ENCODE peak calls at places on chromosome 17, in five cellular contexts. F, Z, J, A and D are unnamed samples.

GRCh38 chr17:69551212-69552010 is 136.9 kb downstream of the MAP2K6 start:
- DNase-seq in F (no peak), Z (no peak), J (no peak), A (no peak), D (peak)

GRCh38 chr17:58661499-58661898 is 30.3 kb downstream of the TEX14 start:
- DNase-seq in F (no peak), J (no peak), A (no peak), Z (no peak), D (no peak)

GRCh38 chr17:68456529-68457167 is 648 bp downstream of the WIPI1 start:
- DNase-seq in F (peak), J (no peak), Z (no peak), A (peak), D (peak)

GRCh38 chr17:58401287-58401686 is 16.0 kb downstream of the RNF43 start:
- DNase-seq in A (no peak), F (no peak), Z (no peak), J (no peak), D (no peak)

GRCh38 chr17:78883533-78884131 is 19.4 kb downstream of the CEP295NL start:
- DNase-seq in J (no peak), Z (no peak), F (peak), A (peak), D (peak)

GRCh38 chr17:77995146-77995852 is 36.8 kb downstream of the TNRC6C start:
- DNase-seq in Z (no peak), A (peak), F (no peak), J (no peak), D (no peak)

GRCh38 chr17:81712468-81713003 is 452 bp downstream of the SLC25A10 start:
- DNase-seq in Z (peak), J (no peak), F (peak), A (peak), D (no peak)

GRCh38 chr17:36778458-36778857 is 158.8 kb upstream of the LHX1 start:
- DNase-seq in A (no peak), Z (no peak), J (no peak), F (no peak), D (no peak)

GRCh38 chr17:4900231-4901107 is 1.1 kb downstream of the C17orf107 start:
- DNase-seq in J (no peak), Z (no peak), A (no peak), F (no peak), D (no peak)

GRCh38 chr17:67435122-67435521 is 58.0 kb downstream of the PITPNC1 start:
- DNase-seq in F (no peak), J (no peak), Z (no peak), A (no peak), D (no peak)

GRCh38 chr17:65287040-65287439 is 149.9 kb downstream of the RGS9 start:
- DNase-seq in J (no peak), Z (no peak), A (no peak), F (no peak), D (peak)

GRCh38 chr17:67546578-67547527 is 169.8 kb downstream of the PITPNC1 start:
- DNase-seq in A (no peak), F (no peak), Z (no peak), J (no peak), D (peak)

GRCh38 chr17:59466943-59467801 is 98.2 kb upstream of the DHX40 start:
- DNase-seq in J (no peak), Z (no peak), F (no peak), A (no peak), D (no peak)

GRCh38 chr17:44745301-44745700 is 13.5 kb upstream of the ADAM11 start:
- DNase-seq in F (no peak), A (no peak), J (no peak), Z (no peak), D (no peak)

GRCh38 chr17:9032583-9032982 is 11.3 kb downstream of the NTN1 start:
- DNase-seq in F (no peak), Z (no peak), A (no peak), J (no peak), D (no peak)

GRCh38 chr17:82592751-82593589 is 55.3 kb downstream of the WDR45B start:
- DNase-seq in F (peak), Z (no peak), J (peak), A (peak), D (peak)

GRCh38 chr17:3761061-3761917 is 37.6 kb downstream of the HASPIN start:
- DNase-seq in F (no peak), A (no peak), Z (no peak), J (no peak), D (no peak)

GRCh38 chr17:9887521-9887920 is 17.6 kb downstream of the RCVRN start:
- DNase-seq in Z (no peak), F (peak), A (no peak), J (no peak), D (no peak)

GRCh38 chr17:66829386-66829864 is 5.5 kb upstream of the CACNG5 start:
- DNase-seq in A (no peak), J (no peak), Z (peak), F (no peak), D (peak)

GRCh38 chr17:27569257-27569722 is 61.7 kb upstream of the LGALS9 start:
- DNase-seq in A (peak), F (peak), J (no peak), Z (peak), D (peak)

GRCh38 chr17:39938140-39938869 is 10.8 kb downstream of the LRRC3C start:
- DNase-seq in F (no peak), Z (no peak), A (no peak), J (peak), D (no peak)

GRCh38 chr17:81998719-81999438 is 21.4 kb downstream of the ASPSCR1 start:
- DNase-seq in A (no peak), J (no peak), F (no peak), Z (no peak), D (no peak)

GRCh38 chr17:56577810-56578209 is 15.7 kb upstream of the NOG start:
- DNase-seq in Z (no peak), A (no peak), F (no peak), J (no peak), D (no peak)

GRCh38 chr17:29158096-29158495 is 22.1 kb downstream of the MYO18A start:
- DNase-seq in Z (no peak), F (no peak), A (no peak), J (no peak), D (no peak)

GRCh38 chr17:44398692-44399691 is 9.5 kb upstream of the ITGA2B start:
- DNase-seq in J (no peak), A (no peak), F (no peak), Z (no peak), D (peak)

GRCh38 chr17:19448341-19449268 is 37.6 kb downstream of the RNF112 start:
- DNase-seq in Z (no peak), J (no peak), F (no peak), A (peak), D (peak)

GRCh38 chr17:63039342-63039741 is 73.3 kb downstream of the TANC2 start:
- DNase-seq in F (no peak), J (no peak), Z (no peak), A (no peak), D (peak)

GRCh38 chr17:37239690-37240344 is 136.0 kb upstream of the C17orf78 start:
- DNase-seq in Z (peak), F (peak), A (peak), J (no peak), D (peak)

GRCh38 chr17:67999291-67999911 is 3.1 kb upstream of the C17orf58 start:
- DNase-seq in J (no peak), F (no peak), Z (no peak), A (no peak), D (peak)

GRCh38 chr17:8855477-8856204 is 11.8 kb downstream of the PIK3R6 start:
- DNase-seq in A (no peak), F (no peak), Z (no peak), J (peak), D (no peak)

GRCh38 chr17:41382396-41382795 is 290 bp upstream of the KRT34 start:
- DNase-seq in J (no peak), F (no peak), Z (no peak), A (no peak), D (peak)

GRCh38 chr17:78779848-78780247 is 2.2 kb downstream of the CYTH1 start:
- DNase-seq in Z (no peak), A (no peak), F (no peak), J (no peak), D (no peak)

GRCh38 chr17:48486557-48486956 is 44.3 kb downstream of the HOXB1 start:
- DNase-seq in Z (peak), A (no peak), F (peak), J (no peak), D (peak)

GRCh38 chr17:68790481-68790880 is 164.7 kb downstream of the ABCA8 start:
- DNase-seq in J (no peak), F (no peak), Z (no peak), A (no peak), D (no peak)

GRCh38 chr17:27747462-27748359 is 52.6 kb downstream of the NOS2 start:
- DNase-seq in J (no peak), Z (peak), F (no peak), A (no peak), D (no peak)

GRCh38 chr17:82477934-82478333 is 19.4 kb downstream of the NARF start:
- DNase-seq in A (no peak), F (no peak), J (no peak), Z (no peak), D (no peak)

GRCh38 chr17:20805751-20806150 is 226.2 kb downstream of the CDRT15L2 start:
- DNase-seq in J (no peak), F (no peak), A (no peak), Z (no peak), D (no peak)

GRCh38 chr17:9905902-9906301 is 831 bp upstream of the RCVRN start:
- DNase-seq in A (peak), F (peak), Z (peak), J (no peak), D (no peak)

GRCh38 chr17:27647755-27648154 is 16.8 kb downstream of the LGALS9 start:
- DNase-seq in J (no peak), A (no peak), F (no peak), Z (peak), D (no peak)

DNA sequence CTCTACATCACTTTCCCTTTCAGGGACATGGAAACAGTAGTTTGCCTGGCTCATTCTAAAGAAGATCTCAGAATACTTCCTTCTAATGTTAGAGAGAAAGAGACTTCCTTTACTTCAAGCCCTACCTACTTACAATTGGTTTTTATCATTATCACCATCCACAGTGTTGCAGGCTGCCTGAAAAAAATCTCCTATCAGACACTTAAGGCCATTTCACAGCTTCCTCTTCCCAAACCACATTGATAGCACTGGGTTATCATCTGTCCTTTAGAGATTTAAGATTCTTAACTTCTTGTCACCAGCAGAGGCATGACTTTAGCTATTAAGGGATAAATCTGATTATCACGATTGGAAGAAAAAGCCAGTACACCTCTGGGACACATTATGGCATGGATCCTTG is 178.5 kb upstream of the TBX2 start:
- DNase-seq in F (no peak), A (no peak), J (no peak), Z (no peak), D (no peak)
- TF ChIP-seq RCOR1 in F (no peak), A (no peak), J (no peak), Z (no peak), D (no peak)

GRCh38 chr17:38745545-38745944 is 2.6 kb downstream of the PCGF2 start:
- DNase-seq in A (no peak), J (no peak), Z (no peak), F (no peak), D (no peak)

GRCh38 chr17:38746893-38747384 is 1.2 kb downstream of the PCGF2 start:
- DNase-seq in F (no peak), Z (no peak), J (no peak), A (no peak), D (no peak)

GRCh38 chr17:38748329-38749221 is at the start of gene PCGF2:
- DNase-seq in Z (peak), F (peak), A (peak), J (no peak), D (peak)

GRCh38 chr17:38747385-38748328 is 479 bp downstream of the PCGF2 start:
- DNase-seq in F (no peak), J (no peak), A (peak), Z (peak), D (no peak)

DNA sequence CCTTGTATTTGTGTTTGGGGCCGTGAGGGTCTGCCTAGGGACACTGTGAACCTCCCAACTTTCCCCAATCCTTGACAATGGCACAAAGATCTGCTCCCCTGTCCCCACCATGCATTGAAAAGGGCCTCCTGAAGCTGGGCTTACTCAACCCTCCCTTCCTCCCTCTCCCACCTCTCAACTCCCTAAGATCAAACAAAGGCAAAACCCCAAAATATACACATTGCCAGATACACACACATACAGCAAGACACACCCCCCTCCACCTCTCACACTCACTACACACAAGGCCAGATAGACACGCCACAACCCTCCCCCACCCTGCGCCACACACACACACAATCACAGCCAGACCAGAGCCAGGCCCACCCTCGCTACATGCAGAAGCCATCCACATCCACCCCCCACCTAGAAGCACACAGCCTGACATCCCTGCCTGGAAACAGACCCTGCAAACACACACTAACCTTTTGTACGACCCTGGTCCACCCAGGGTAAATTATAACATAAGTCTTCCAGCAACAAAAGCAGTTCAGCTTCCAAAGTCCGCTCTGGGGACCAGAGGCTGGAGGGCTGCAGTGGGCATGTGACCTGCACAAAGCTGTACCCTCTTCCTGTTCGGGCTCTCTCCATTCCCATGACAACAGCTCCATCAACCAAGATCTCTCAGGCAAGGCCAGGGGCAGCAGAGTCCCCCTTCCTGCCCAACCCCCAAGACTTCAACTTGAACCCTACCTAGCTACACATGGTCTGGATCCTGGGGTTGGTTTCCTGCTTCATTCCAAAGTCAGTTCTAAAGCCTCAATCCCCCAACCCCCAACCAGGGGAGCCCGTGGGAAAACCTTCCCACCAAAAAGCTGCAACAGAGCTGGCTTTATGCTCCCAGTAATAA is 1.9 kb downstream of the PCGF2 start:
- DNase-seq in J (no peak), A (no peak), F (no peak), Z (no peak), D (no peak)
- TF ChIP-seq RCOR1 in J (no peak), A (no peak), F (no peak), Z (no peak), D (no peak)

DNA sequence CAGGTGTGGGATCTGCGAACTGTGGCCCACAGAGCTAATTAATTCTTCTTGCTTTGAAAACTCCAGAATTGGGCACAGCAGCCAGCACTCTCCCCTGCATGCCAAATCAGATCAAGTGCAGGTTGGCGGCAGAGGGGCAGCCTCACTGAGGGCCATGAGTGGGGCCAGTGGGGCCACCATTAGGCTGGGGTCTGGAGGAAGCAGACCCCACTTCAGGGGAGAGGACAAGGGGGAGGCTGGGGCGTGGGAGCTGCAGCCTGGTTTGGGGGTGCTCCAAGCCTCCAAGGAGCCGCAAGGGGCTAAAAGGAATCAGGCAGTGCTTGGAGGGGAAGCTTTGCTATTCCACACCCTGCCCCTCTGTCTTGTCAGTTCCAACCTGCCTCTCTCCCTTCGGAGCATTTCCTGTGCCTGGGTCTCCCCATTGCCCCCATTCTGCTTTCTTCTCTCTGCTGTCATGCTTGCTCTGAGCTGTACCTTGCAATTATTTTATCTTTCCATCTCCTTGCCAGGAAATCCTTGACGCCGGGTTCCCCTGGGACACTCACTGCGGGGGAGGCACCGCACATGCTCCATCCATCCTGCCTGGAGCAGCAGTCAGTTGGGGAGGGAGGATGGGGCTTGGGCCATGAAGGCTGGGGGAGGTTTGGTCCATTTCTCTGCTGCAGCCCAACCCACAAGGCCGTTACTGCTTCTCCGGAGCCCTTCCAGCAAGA is 3.3 kb upstream of the ABCC3 start:
- DNase-seq in A (peak), F (no peak), J (no peak), Z (no peak), D (no peak)
- TF ChIP-seq RCOR1 in A (no peak), F (no peak), J (no peak), Z (no peak), D (no peak)

GRCh38 chr17:35612924-35613521 is 25.9 kb downstream of the AP2B1 start:
- DNase-seq in A (peak), J (no peak), Z (no peak), F (no peak), D (peak)
- TF ChIP-seq RCOR1 in A (no peak), J (no peak), Z (no peak), F (no peak), D (no peak)

GRCh38 chr17:348692-349425 is 3.7 kb downstream of the RPH3AL start:
- DNase-seq in A (no peak), J (no peak), F (peak), Z (no peak), D (no peak)
- TF ChIP-seq RCOR1 in A (no peak), J (no peak), F (no peak), Z (no peak), D (no peak)

DNA sequence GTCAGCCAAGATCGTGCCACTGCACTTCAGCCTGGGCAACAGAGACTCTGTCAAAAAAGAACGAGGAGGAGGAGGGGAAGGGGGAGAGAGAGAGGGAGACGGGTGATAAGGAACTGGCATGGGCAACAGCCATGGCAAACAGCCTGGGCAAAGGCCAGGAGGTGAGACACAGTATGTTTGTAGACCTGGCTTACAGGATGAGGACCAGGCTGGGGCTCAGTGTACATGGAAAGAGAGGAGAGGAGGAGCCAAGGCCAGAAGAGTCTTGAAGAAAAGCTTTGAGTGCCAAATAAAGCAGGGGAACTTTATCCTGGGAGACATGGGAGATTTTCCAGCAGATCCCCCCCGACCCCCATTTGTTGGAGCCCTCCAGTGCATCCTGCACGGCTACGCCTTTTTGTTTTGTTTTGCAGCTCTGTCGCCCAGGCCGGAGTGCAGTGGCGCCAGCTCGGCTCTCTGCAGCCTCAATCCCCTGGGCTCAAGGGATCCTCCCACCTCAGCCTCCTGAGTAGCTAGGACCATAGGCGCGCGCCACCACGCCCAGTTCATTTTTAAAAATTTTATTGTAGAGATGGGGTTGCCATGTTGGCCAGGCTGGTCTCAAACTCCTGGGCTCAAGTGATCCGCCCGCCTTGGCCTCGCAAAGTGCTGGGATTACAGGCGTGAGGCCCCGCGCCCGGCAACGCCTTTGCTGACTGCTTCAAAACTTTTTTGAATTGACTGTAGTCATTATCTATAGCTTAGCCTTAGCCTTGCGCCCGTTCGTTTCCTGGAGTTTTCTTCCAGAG is 1.2 kb upstream of the ALKBH5 start:
- DNase-seq in Z (no peak), A (no peak), F (no peak), J (no peak), D (no peak)
- TF ChIP-seq RCOR1 in Z (no peak), A (no peak), F (no peak), J (no peak), D (no peak)

GRCh38 chr17:708132-708531 is 6.5 kb downstream of the VPS53 start:
- DNase-seq in J (no peak), A (no peak), F (no peak), Z (no peak), D (no peak)
- TF ChIP-seq RCOR1 in J (no peak), A (no peak), F (no peak), Z (no peak), D (no peak)

GRCh38 chr17:1766382-1767135 is 4.7 kb downstream of the SERPINF1 start:
- DNase-seq in Z (no peak), F (no peak), A (peak), J (no peak), D (no peak)

GRCh38 chr17:1762906-1763829 is 1.3 kb downstream of the SERPINF1 start:
- DNase-seq in F (no peak), A (peak), Z (peak), J (no peak), D (peak)

GRCh38 chr17:1762233-1762905 is 509 bp downstream of the SERPINF1 start:
- DNase-seq in J (no peak), Z (peak), A (peak), F (no peak), D (peak)

GRCh38 chr17:1765576-1765975 is 3.7 kb downstream of the SERPINF1 start:
- DNase-seq in A (no peak), Z (no peak), J (no peak), F (no peak), D (no peak)

GRCh38 chr17:1764274-1764673 is 2.4 kb downstream of the SERPINF1 start:
- DNase-seq in F (no peak), J (no peak), Z (no peak), A (no peak), D (peak)
- TF ChIP-seq RCOR1 in F (no peak), J (no peak), Z (no peak), A (no peak), D (no peak)